ENCODE peak calls at places on chromosomes 2 and 18, in six cellular contexts. Q is hepatocyte, M is Daoy, W is amniotic stem cell, X is epithelial cell of prostate, I is MV-4-11. A is an unnamed sample.

GRCh38 chr2:11753452-11753885 is 7.0 kb downstream of the LPIN1 start:
- DNase-seq in Q (no peak), M (peak), W (no peak), X (peak), I (peak), A (peak)

GRCh38 chr2:235396071-235396846 is 97.6 kb upstream of the AGAP1 start:
- DNase-seq in Q (no peak), M (peak), W (no peak), X (no peak), I (no peak), A (no peak)

GRCh38 chr2:17620280-17620679 is 79.8 kb downstream of the VSNL1 start:
- DNase-seq in Q (no peak), M (peak), W (no peak), X (peak), I (no peak), A (peak)

GRCh38 chr2:12803616-12804015 is 86.9 kb downstream of the TRIB2 start:
- DNase-seq in Q (no peak), M (no peak), W (no peak), X (no peak), I (no peak), A (no peak)

GRCh38 chr2:28152585-28153284 is 239.9 kb upstream of the FOSL2 start:
- DNase-seq in Q (no peak), M (peak), W (no peak), X (no peak), I (no peak), A (peak)

GRCh38 chr2:105655244-105655643 is 89.5 kb upstream of the NCK2 start:
- DNase-seq in Q (no peak), M (no peak), W (no peak), X (no peak), I (no peak), A (no peak)

GRCh38 chr2:95670167-95670566 is 78.4 kb downstream of the TRIM43 start:
- DNase-seq in Q (no peak), M (peak), W (no peak), X (no peak), I (no peak), A (peak)

GRCh38 chr2:129753261-129753660 is 226.2 kb upstream of the RAB6C start:
- DNase-seq in Q (no peak), M (no peak), W (no peak), X (no peak), I (no peak), A (peak)

GRCh38 chr2:60603533-60604190 is 50.2 kb upstream of the BCL11A start:
- DNase-seq in Q (no peak), M (no peak), W (no peak), X (no peak), I (no peak), A (no peak)

GRCh38 chr2:78535395-78535794 is 490.1 kb upstream of the REG3G start:
- DNase-seq in Q (no peak), M (no peak), W (no peak), X (no peak), I (no peak), A (no peak)

GRCh38 chr2:195406886-195407603 is 250.0 kb upstream of the SLC39A10 start:
- DNase-seq in Q (no peak), M (peak), W (no peak), X (no peak), I (no peak), A (no peak)

GRCh38 chr18:36808681-36809080 is 20.1 kb downstream of the TPGS2 start:
- DNase-seq in Q (no peak), M (no peak), W (peak), X (no peak), I (no peak), A (peak)

GRCh38 chr2:237895544-237896506 is 36.4 kb downstream of the RAMP1 start:
- DNase-seq in Q (peak), M (peak), W (no peak), X (no peak), I (no peak), A (peak)

GRCh38 chr2:8833863-8834262 is 3.5 kb downstream of the KIDINS220 start:
- DNase-seq in Q (no peak), M (no peak), W (no peak), X (no peak), I (no peak), A (no peak)

GRCh38 chr2:28342081-28342967 is 50.3 kb upstream of the FOSL2 start:
- DNase-seq in Q (peak), M (peak), W (no peak), X (no peak), I (peak), A (no peak)

GRCh38 chr2:138071720-138072719 is 107.7 kb downstream of the HNMT start:
- DNase-seq in Q (peak), M (peak), W (no peak), X (peak), I (no peak), A (peak)

GRCh38 chr2:150234787-150235512 is 252.5 kb downstream of the RND3 start:
- DNase-seq in Q (no peak), M (peak), W (peak), X (no peak), I (no peak), A (peak)

GRCh38 chr2:75337619-75338018 is 138.3 kb upstream of the TACR1 start:
- DNase-seq in Q (no peak), M (no peak), W (no peak), X (no peak), I (no peak), A (no peak)

GRCh38 chr2:222364280-222364895 is 60.0 kb upstream of the SGPP2 start:
- DNase-seq in Q (no peak), M (peak), W (no peak), X (peak), I (peak), A (peak)

GRCh38 chr2:99096728-99097127 is 44.8 kb upstream of the C2orf15 start:
- DNase-seq in Q (no peak), M (no peak), W (no peak), X (no peak), I (no peak), A (no peak)

A was measured in foreskin keratinocyte.